ENCODE peak calls at places on chromosomes 2 and 18, in nine cellular contexts. Z is heart right ventricle; A is GM23338; H is cardiac muscle cell; B is neural progenitor cell; S is Panc1; J is CD8-positive, alpha-beta T cell; L is right lobe of liver; I is psoas muscle. U is an unnamed sample. For H3K4me1, the result is how much of the 10 kb centered on the place peaks cover.

GRCh38 chr2:167134381-167135072 is 246.2 kb downstream of the XIRP2 start:
- DNase-seq in H (peak), I (no peak), A (no peak), L (no peak), S (peak), J (no peak), Z (no peak), B (no peak), U (no peak)

GRCh38 chr2:73295751-73296400 is 2.5 kb upstream of the EGR4 start:
- DNase-seq in I (no peak), H (peak), J (no peak), L (no peak), Z (no peak), S (no peak), A (no peak), B (no peak), U (no peak)

GRCh38 chr2:130737592-130737991 is 8.7 kb downstream of the GPR148 start:
- DNase-seq in B (no peak), H (no peak), J (no peak), L (no peak), Z (no peak), A (no peak), S (no peak), I (no peak), U (no peak)

GRCh38 chr18:77551055-77551454 is 301.4 kb downstream of the GALR1 start:
- DNase-seq in J (no peak), L (no peak), H (no peak), I (no peak), A (no peak), Z (no peak), B (no peak), S (no peak), U (no peak)

GRCh38 chr2:164841719-164842623 is at the start of gene COBLL1:
- DNase-seq in A (peak), L (peak), I (peak), Z (peak), S (peak), H (peak), J (peak), B (peak), U (peak)

GRCh38 chr2:233375490-233376314 is 21.4 kb downstream of the DGKD start:
- DNase-seq in J (no peak), S (no peak), I (no peak), A (no peak), Z (no peak), H (no peak), L (no peak), B (no peak), U (peak)

GRCh38 chr2:235618039-235618438 is 124.2 kb downstream of the AGAP1 start:
- DNase-seq in A (no peak), H (peak), Z (no peak), L (no peak), J (no peak), B (no peak), S (no peak), I (no peak), U (no peak)

GRCh38 chr2:156615836-156616322 is 179.7 kb downstream of the GPD2 start:
- DNase-seq in L (no peak), S (no peak), H (no peak), I (no peak), B (no peak), J (no peak), Z (no peak), A (no peak), U (no peak)

GRCh38 chr2:225290723-225291400 is 108.6 kb upstream of the NYAP2 start:
- DNase-seq in B (no peak), A (no peak), L (no peak), J (no peak), I (no peak), H (no peak), S (no peak), Z (no peak), U (no peak)

GRCh38 chr18:39959839-39960238 is 1995.2 kb upstream of the PIK3C3 start:
- DNase-seq in S (no peak), A (no peak), B (no peak), J (no peak), L (no peak), Z (no peak), I (no peak), H (no peak), U (no peak)

GRCh38 chr2:152766908-152767307 is 48.5 kb downstream of the ARL6IP6 start:
- DNase-seq in I (no peak), H (peak), L (no peak), J (no peak), A (no peak), Z (no peak), S (no peak), B (no peak), U (no peak)

GRCh38 chr18:46886893-46887292 is 30.4 kb downstream of the PIAS2 start:
- DNase-seq in I (no peak), B (no peak), J (no peak), Z (no peak), L (no peak), H (no peak), A (no peak), S (no peak), U (no peak)

GRCh38 chr2:231709636-231709980 is 1.3 kb downstream of the PTMA start:
- DNase-seq in B (peak), Z (peak), A (no peak), H (peak), L (peak), I (peak), S (no peak), J (peak), U (peak)

GRCh38 chr2:98403878-98404277 is 40.8 kb upstream of the INPP4A start:
- DNase-seq in I (no peak), B (no peak), H (no peak), L (no peak), Z (no peak), A (no peak), J (no peak), S (no peak), U (no peak)

GRCh38 chr2:23658466-23658942 is 268.4 kb downstream of the ATAD2B start:
- DNase-seq in H (peak), A (no peak), S (no peak), B (no peak), I (peak), J (peak), Z (peak), L (no peak), U (no peak)

GRCh38 chr2:70104231-70105111 is 17.2 kb downstream of the PCBP1 start:
- DNase-seq in J (no peak), S (no peak), Z (peak), L (no peak), I (no peak), B (no peak), H (peak), A (peak), U (peak)

GRCh38 chr18:56977771-56978170 is 169.1 kb upstream of the BOD1L2 start:
- DNase-seq in S (no peak), A (no peak), B (no peak), I (no peak), Z (no peak), L (no peak), J (no peak), H (no peak), U (no peak)
- H3K4me1 ChIP-seq in S (under half), A (under half), B (under half), I (under half), Z (under half), L (under half), J (under half), H (under half), U (under half)

GRCh38 chr18:8660316-8660715 is 45.0 kb upstream of the MTCL1 start:
- DNase-seq in H (no peak), A (no peak), J (no peak), B (no peak), I (no peak), L (no peak), Z (no peak), S (no peak), U (no peak)
- TF ChIP-seq CTCF in H (no peak), A (no peak), J (no peak), B (no peak), I (no peak), L (no peak), Z (no peak), S (no peak), U (no peak)

DNA sequence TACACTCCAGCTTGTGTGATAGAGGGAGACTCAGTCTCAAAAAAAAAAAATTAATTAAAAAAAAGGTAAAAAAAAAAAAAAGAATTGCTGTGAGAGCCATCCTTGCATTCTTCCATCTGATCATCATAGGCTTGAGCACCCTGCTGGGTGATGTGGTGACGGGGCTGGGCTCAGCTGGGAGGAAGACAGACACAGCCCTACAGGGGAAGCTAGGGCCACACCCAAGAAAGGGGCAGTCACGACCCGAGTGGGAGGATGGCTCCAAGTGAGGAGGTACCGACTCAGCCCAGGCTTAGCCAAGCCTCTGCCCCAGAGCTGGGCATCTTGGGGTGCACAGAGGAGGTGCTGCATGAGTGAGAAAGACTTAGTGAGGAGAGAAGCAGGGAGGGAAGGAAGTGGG is 165.5 kb downstream of the SH3RF3 start:
- DNase-seq in A (no peak), S (no peak), J (no peak), Z (no peak), H (no peak), L (no peak), I (no peak), B (no peak), U (no peak)
- H3K4me1 ChIP-seq in A (under half), S (under half), J (under half), Z (under half), H (under half), L (under half), I (under half), B (under half), U (under half)

GRCh38 chr2:75290600-75291140 is 91.3 kb upstream of the TACR1 start:
- DNase-seq in Z (no peak), B (peak), J (no peak), I (no peak), L (no peak), A (peak), S (no peak), H (peak), U (no peak)
- TF ChIP-seq CTCF in Z (peak), B (peak), J (no peak), I (peak), L (no peak), A (peak), S (peak), H (peak), U (no peak)

GRCh38 chr2:20539133-20539719 is 92.4 kb downstream of the RHOB start:
- DNase-seq in L (peak), I (peak), S (no peak), J (no peak), B (no peak), Z (no peak), A (no peak), H (peak), U (no peak)

GRCh38 chr2:20537423-20538307 is 90.8 kb downstream of the RHOB start:
- DNase-seq in S (no peak), L (peak), H (no peak), I (no peak), J (no peak), B (no peak), A (no peak), Z (no peak), U (no peak)

GRCh38 chr2:20538308-20539132 is 91.6 kb downstream of the RHOB start:
- DNase-seq in I (peak), H (no peak), S (no peak), Z (no peak), B (no peak), J (no peak), L (peak), A (no peak), U (no peak)

GRCh38 chr2:20534913-20535801 is 88.3 kb downstream of the RHOB start:
- DNase-seq in B (no peak), L (peak), A (peak), H (no peak), S (no peak), Z (no peak), I (peak), J (no peak), U (no peak)

DNA sequence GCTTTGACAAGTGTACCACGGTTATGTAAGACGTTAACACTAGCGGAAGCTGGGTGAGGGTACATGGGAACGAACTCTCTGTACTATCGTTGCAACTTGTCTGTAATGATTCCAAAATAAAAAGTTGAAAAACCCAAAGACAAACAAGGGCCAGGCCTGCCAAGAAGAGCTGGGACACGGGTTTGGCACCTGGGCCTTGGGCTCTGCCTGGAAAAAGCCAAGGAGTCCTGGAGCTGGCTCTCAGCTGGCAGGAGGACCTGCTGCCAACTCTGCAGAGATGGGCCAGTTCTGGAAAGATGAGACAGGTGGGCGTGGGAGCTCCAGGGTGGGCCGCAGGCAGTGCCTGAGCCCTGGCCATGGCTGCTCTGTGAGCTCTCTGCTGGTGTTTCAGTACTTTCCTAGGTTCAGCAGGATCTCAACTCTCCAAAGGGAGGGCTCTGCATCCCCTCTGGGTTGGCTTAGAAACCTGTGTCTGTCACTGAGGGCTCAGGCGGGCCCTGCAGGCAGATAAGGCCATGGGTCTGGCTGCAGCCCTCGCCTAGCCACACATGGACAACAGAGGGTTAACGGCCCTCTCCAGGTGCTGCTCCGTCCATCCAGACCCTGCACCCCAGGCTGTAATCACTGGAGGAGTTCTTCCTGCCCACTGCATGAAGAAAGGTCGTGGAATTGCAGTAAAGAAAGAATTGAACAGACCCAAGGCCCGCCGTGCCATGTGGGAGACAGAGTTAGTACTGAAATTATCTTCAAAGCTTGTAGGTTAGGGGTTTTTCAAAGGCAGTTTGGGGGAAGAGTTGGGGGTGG is 89.9 kb downstream of the RHOB start:
- DNase-seq in B (no peak), A (no peak), Z (no peak), J (no peak), L (peak), I (peak), H (no peak), S (no peak), U (no peak)
- H3K4me1 ChIP-seq in B (under half), A (under half), Z (under half), J (under half), L (under half), I (half or more), H (under half), S (under half), U (under half)

DNA sequence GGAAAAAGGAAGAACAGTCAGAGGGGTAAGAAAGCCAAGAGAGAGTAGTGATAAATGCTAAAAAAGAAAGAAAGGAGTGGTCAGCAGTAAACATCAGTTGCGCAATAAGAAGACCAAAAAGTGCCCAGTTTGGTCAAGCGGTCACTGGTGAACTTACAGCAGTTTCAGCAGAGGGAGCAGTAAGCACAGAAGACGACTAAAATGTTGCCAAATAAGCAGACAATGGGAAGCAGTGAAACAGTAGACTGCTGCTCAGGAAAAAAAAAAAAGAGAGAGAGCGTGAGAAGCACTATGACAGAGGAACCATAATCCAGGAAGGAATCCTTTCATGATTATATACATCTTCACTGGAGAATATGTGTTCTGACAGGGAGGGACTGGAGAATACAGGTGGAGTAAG is 45.8 kb downstream of the DNAJC10 start:
- DNase-seq in H (peak), A (no peak), J (no peak), B (peak), Z (no peak), L (no peak), I (no peak), S (no peak), U (no peak)
- TF ChIP-seq CTCF in H (peak), A (no peak), J (no peak), B (peak), Z (peak), L (peak), I (peak), S (no peak), U (no peak)